ENCODE peak calls at places on chromosomes 2 and 18, in four cellular contexts. P, M, F and W are unnamed samples.

GRCh38 chr2:227031379-227031778 is 132.6 kb downstream of the COL4A4 start:
- DNase-seq in P (no peak), M (no peak), F (no peak), W (no peak)

GRCh38 chr2:237411683-237412349 is 2.1 kb downstream of the COL6A3 start:
- DNase-seq in P (no peak), M (peak; percentile 70), F (no peak), W (no peak)

GRCh38 chr2:187525164-187525900 is 28.9 kb downstream of the TFPI start:
- DNase-seq in P (no peak), M (no peak), F (no peak), W (no peak)

GRCh38 chr18:56309104-56309503 is 329.3 kb downstream of the TXNL1 start:
- DNase-seq in P (no peak), M (peak; percentile 35), F (no peak), W (no peak)

GRCh38 chr18:5237723-5238370 is 40.8 kb upstream of the AKAIN1 start:
- DNase-seq in P (peak; percentile 82), M (peak; percentile 85), F (peak; percentile 73), W (peak; percentile 88)

GRCh38 chr18:42784612-42785011 is 330.9 kb downstream of the RIT2 start:
- DNase-seq in P (no peak), M (no peak), F (no peak), W (no peak)

GRCh38 chr18:5309888-5310470 is 14.5 kb upstream of the ZBTB14 start:
- DNase-seq in P (peak; percentile 34), M (no peak), F (no peak), W (no peak)

GRCh38 chr18:45441110-45441842 is 174.0 kb upstream of the SLC14A2 start:
- DNase-seq in P (no peak), M (peak; percentile 4), F (no peak), W (no peak)

GRCh38 chr18:519019-519879 is 18.7 kb upstream of the COLEC12 start:
- DNase-seq in P (no peak), M (peak; percentile 80), F (no peak), W (no peak)

GRCh38 chr2:117979911-117980341 is 33.9 kb downstream of the CCDC93 start:
- DNase-seq in P (no peak), M (no peak), F (no peak), W (no peak)

GRCh38 chr2:95234806-95235205 is 27.5 kb downstream of the ZNF892 start:
- DNase-seq in P (no peak), M (no peak), F (no peak), W (no peak)

GRCh38 chr2:4938246-4938645 is 753.9 kb upstream of the SOX11 start:
- DNase-seq in P (no peak), M (no peak), F (no peak), W (no peak)

GRCh38 chr2:179268277-179268935 is 3.8 kb upstream of the SESTD1 start:
- DNase-seq in P (no peak), M (peak; percentile 49), F (peak; percentile 69), W (no peak)

GRCh38 chr2:23801396-23801795 is 125.5 kb downstream of the ATAD2B start:
- DNase-seq in P (no peak), M (peak; percentile 82), F (no peak), W (no peak)

GRCh38 chr2:47488870-47489584 is 86.1 kb downstream of the MSH2 start:
- DNase-seq in P (no peak), M (peak; percentile 92), F (no peak), W (no peak)

GRCh38 chr18:23166863-23167531 is 31.7 kb downstream of the CABLES1 start:
- DNase-seq in P (no peak), M (no peak), F (no peak), W (no peak)

GRCh38 chr2:109655287-109655686 is 41.1 kb downstream of the SOWAHC start:
- DNase-seq in P (no peak), M (no peak), F (no peak), W (no peak)

GRCh38 chr18:21575656-21576055 is 24.8 kb downstream of the ESCO1 start:
- DNase-seq in P (no peak), M (no peak), F (no peak), W (no peak)

GRCh38 chr2:56299166-56299806 is 115.5 kb downstream of the CCDC85A start:
- DNase-seq in P (no peak), M (no peak), F (no peak), W (no peak)

GRCh38 chr2:37643102-37644078 is 28.1 kb downstream of the CDC42EP3 start:
- DNase-seq in P (no peak), M (no peak), F (no peak), W (no peak)

GRCh38 chr2:37644191-37644590 is 27.3 kb downstream of the CDC42EP3 start:
- DNase-seq in P (no peak), M (no peak), F (no peak), W (no peak)

GRCh38 chr2:37645836-37646235 is 25.6 kb downstream of the CDC42EP3 start:
- DNase-seq in P (no peak), M (no peak), F (no peak), W (no peak)

GRCh38 chr2:37647941-37648315 is 23.5 kb downstream of the CDC42EP3 start:
- DNase-seq in P (no peak), M (no peak), F (no peak), W (no peak)

GRCh38 chr2:37645363-37645762 is 26.1 kb downstream of the CDC42EP3 start:
- DNase-seq in P (no peak), M (peak; percentile 72), F (no peak), W (no peak)
- H3K36me3 ChIP-seq in P (no peaks in the 10 kb centered on the region), M (peaks cover 60% of the 10 kb centered on the region), F (no peaks in the 10 kb centered on the region), W (peaks cover 3% of the 10 kb centered on the region)

DNA sequence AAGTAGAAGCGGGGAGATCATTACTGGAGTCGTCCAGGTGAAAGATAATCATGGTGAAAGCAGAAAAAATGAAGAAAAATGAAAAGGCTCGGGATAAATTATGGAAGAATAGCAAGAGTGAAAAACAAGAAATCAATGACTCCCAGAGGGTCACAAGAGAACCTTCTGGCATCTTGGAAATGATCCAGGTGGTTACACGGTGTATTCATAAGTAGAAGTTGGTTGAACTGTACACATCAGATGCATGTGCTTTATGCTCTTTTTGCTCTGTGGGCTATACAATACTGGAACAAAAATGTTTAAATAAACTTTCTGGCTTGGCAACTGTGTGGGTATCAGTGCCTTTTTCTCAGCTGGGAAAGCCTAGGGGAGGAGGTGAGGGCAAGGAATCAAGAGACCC is 348.9 kb downstream of the RND3 start:
- DNase-seq in P (no peak), M (no peak), F (no peak), W (no peak)
- TF ChIP-seq POLR2A in P (no peak), M (no peak), F (no peak), W (no peak)

GRCh38 chr2:33214436-33214835 is 262.0 kb upstream of the RASGRP3 start:
- DNase-seq in P (no peak), M (peak; percentile 87), F (no peak), W (peak; percentile 30)
- H3K36me3 ChIP-seq in P (no peaks in the 10 kb centered on the region), M (peaks cover 19% of the 10 kb centered on the region), F (no peaks in the 10 kb centered on the region), W (no peaks in the 10 kb centered on the region)

GRCh38 chr2:127293758-127294562 is at the start of gene ERCC3:
- DNase-seq in P (peak; percentile 86), M (peak; percentile 80), F (peak; percentile 60), W (peak; percentile 88)
- TF ChIP-seq POLR2A in P (peak; percentile 27), M (peak; percentile 71), F (no peak), W (no peak)